ENCODE peak calls at places on chromosomes 2 and 18, in five cellular contexts. F is T follicular helper cell, N is neural crest cell, G is HuH-7.5, W is A549. I is an unnamed sample.

GRCh38 chr2:120108049-120108448 is 95.2 kb downstream of the EPB41L5 start:
- DNase-seq in F (no peak), N (no peak), G (peak; percentile 1), W (no peak), I (no peak)

GRCh38 chr2:78061301-78061700 is 539.1 kb upstream of the LRRTM4 start:
- DNase-seq in F (no peak), N (no peak), G (no peak), W (no peak), I (no peak)

GRCh38 chr2:198374375-198375072 is 570.1 kb downstream of the PLCL1 start:
- DNase-seq in F (no peak), N (peak; percentile 31), G (peak; percentile 6), W (peak; percentile 3), I (no peak)

GRCh38 chr2:69385443-69386151 is 1.4 kb downstream of the GFPT1 start:
- DNase-seq in F (no peak), N (no peak), G (no peak), W (no peak), I (peak; percentile 54)

GRCh38 chr2:18232731-18233438 is 327.6 kb downstream of the RDH14 start:
- DNase-seq in F (no peak), N (no peak), G (no peak), W (no peak), I (no peak)

GRCh38 chr18:79107886-79108285 is 38.7 kb downstream of the ATP9B start:
- DNase-seq in F (no peak), N (no peak), G (no peak), W (no peak), I (no peak)

GRCh38 chr18:22469061-22469689 is 51.5 kb upstream of the CTAGE1 start:
- DNase-seq in F (no peak), N (no peak), G (no peak), W (no peak), I (no peak)

GRCh38 chr2:190678444-190679162 is 29.7 kb downstream of the NAB1 start:
- DNase-seq in F (no peak), N (no peak), G (no peak), W (no peak), I (no peak)

GRCh38 chr2:48727560-48727959 is 28.0 kb downstream of the LHCGR start:
- DNase-seq in F (no peak), N (no peak), G (no peak), W (no peak), I (no peak)

I was measured in HCT116.